ENCODE peak calls at places on chromosomes 6 and 20, in seven cellular contexts. Z, K, O, F, S, W and V are unnamed samples. For H3K9me3, the result is how much of the 10 kb centered on the place peaks cover.

GRCh38 chr6:37709250-37709931 is 11.7 kb upstream of the MDGA1 start:
- DNase-seq in Z (no peak), K (no peak), O (no peak), F (no peak), S (no peak), W (no peak), V (no peak)

GRCh38 chr6:18349350-18349749 is 37.8 kb upstream of the RNF144B start:
- DNase-seq in Z (no peak), K (no peak), O (no peak), F (peak), S (peak), W (no peak), V (no peak)

GRCh38 chr6:17585766-17586502 is 14.2 kb upstream of the FAM8A1 start:
- DNase-seq in Z (peak), K (no peak), O (peak), F (peak), S (no peak), W (no peak), V (peak)

GRCh38 chr20:31475472-31476312 is 604 bp downstream of the REM1 start:
- DNase-seq in Z (no peak), K (no peak), O (no peak), F (no peak), S (no peak), W (no peak), V (no peak)

GRCh38 chr20:2133318-2134183 is 31.9 kb downstream of the STK35 start:
- DNase-seq in Z (peak), K (peak), O (no peak), F (no peak), S (peak), W (peak), V (peak)

GRCh38 chr6:33974471-33974870 is 170.7 kb upstream of the MLN start:
- DNase-seq in Z (no peak), K (no peak), O (no peak), F (no peak), S (no peak), W (no peak), V (no peak)

GRCh38 chr6:3939964-3940363 is 90.8 kb downstream of the FAM50B start:
- DNase-seq in Z (no peak), K (no peak), O (no peak), F (no peak), S (no peak), W (peak), V (no peak)

GRCh38 chr20:44068311-44068710 is 118.7 kb downstream of the JPH2 start:
- DNase-seq in Z (no peak), K (no peak), O (no peak), F (no peak), S (no peak), W (no peak), V (no peak)

GRCh38 chr20:11057624-11058023 is 383.8 kb upstream of the JAG1 start:
- DNase-seq in Z (no peak), K (no peak), O (no peak), F (no peak), S (peak), W (no peak), V (peak)

GRCh38 chr20:35881676-35882075 is 72.6 kb downstream of the SCAND1 start:
- DNase-seq in Z (no peak), K (no peak), O (no peak), F (no peak), S (no peak), W (no peak), V (no peak)

GRCh38 chr6:125258651-125259353 is 43.0 kb downstream of the HDDC2 start:
- DNase-seq in Z (peak), K (peak), O (no peak), F (no peak), S (no peak), W (no peak), V (peak)

GRCh38 chr6:159444073-159444472 is 249.0 kb downstream of the SOD2 start:
- DNase-seq in Z (no peak), K (no peak), O (no peak), F (no peak), S (no peak), W (no peak), V (no peak)

GRCh38 chr20:21259346-21259745 is 43.8 kb upstream of the XRN2 start:
- DNase-seq in Z (no peak), K (no peak), O (no peak), F (no peak), S (no peak), W (no peak), V (no peak)

GRCh38 chr6:157586476-157587126 is 205.6 kb downstream of the ZDHHC14 start:
- DNase-seq in Z (no peak), K (no peak), O (peak), F (no peak), S (no peak), W (no peak), V (no peak)

GRCh38 chr6:158056355-158056754 is 74.7 kb downstream of the SYNJ2 start:
- DNase-seq in Z (no peak), K (no peak), O (no peak), F (no peak), S (no peak), W (no peak), V (no peak)

GRCh38 chr6:32397252-32397920 is 9.6 kb downstream of the BTNL2 start:
- DNase-seq in Z (no peak), K (peak), O (no peak), F (no peak), S (peak), W (no peak), V (no peak)

GRCh38 chr20:31602779-31603441 is 2.2 kb upstream of the ID1 start:
- DNase-seq in Z (peak), K (peak), O (peak), F (peak), S (peak), W (no peak), V (peak)

GRCh38 chr6:37648465-37649330 is 49.0 kb downstream of the MDGA1 start:
- DNase-seq in Z (no peak), K (no peak), O (no peak), F (no peak), S (peak), W (peak), V (no peak)

GRCh38 chr6:169494038-169494437 is 207.8 kb downstream of the WDR27 start:
- DNase-seq in Z (no peak), K (no peak), O (no peak), F (no peak), S (no peak), W (no peak), V (no peak)

GRCh38 chr6:2035046-2035445 is 210.4 kb downstream of the GMDS start:
- DNase-seq in Z (no peak), K (no peak), O (no peak), F (no peak), S (no peak), W (no peak), V (no peak)

GRCh38 chr6:45148711-45149341 is 179.3 kb upstream of the RUNX2 start:
- DNase-seq in Z (no peak), K (no peak), O (no peak), F (peak), S (peak), W (no peak), V (peak)

GRCh38 chr20:62010551-62011402 is 54.9 kb downstream of the TAF4 start:
- DNase-seq in Z (peak), K (peak), O (peak), F (peak), S (peak), W (peak), V (peak)

GRCh38 chr6:152271681-152272464 is 365.3 kb downstream of the SYNE1 start:
- DNase-seq in Z (peak), K (peak), O (no peak), F (peak), S (peak), W (no peak), V (peak)

GRCh38 chr6:170067257-170067656 is 223.6 kb downstream of the DLL1 start:
- DNase-seq in Z (no peak), K (no peak), O (no peak), F (no peak), S (peak), W (no peak), V (no peak)

GRCh38 chr6:30480536-30481156 is 8.7 kb upstream of the HLA-E start:
- DNase-seq in Z (peak), K (no peak), O (no peak), F (no peak), S (no peak), W (no peak), V (no peak)

GRCh38 chr6:75374913-75375530 is 90.4 kb upstream of the TMEM30A start:
- DNase-seq in Z (no peak), K (no peak), O (no peak), F (no peak), S (no peak), W (no peak), V (no peak)

GRCh38 chr6:31784270-31784925 is 7.3 kb upstream of the VWA7 start:
- DNase-seq in Z (no peak), K (no peak), O (no peak), F (no peak), S (no peak), W (no peak), V (no peak)

GRCh38 chr6:57275384-57275783 is 42.0 kb upstream of the PRIM2 start:
- DNase-seq in Z (no peak), K (no peak), O (no peak), F (no peak), S (no peak), W (no peak), V (no peak)

GRCh38 chr6:154277578-154278128 is 79.0 kb downstream of the IPCEF1 start:
- DNase-seq in Z (no peak), K (no peak), O (no peak), F (no peak), S (no peak), W (no peak), V (no peak)

GRCh38 chr6:154478691-154479090 is 31.8 kb downstream of the CNKSR3 start:
- DNase-seq in Z (no peak), K (no peak), O (no peak), F (no peak), S (peak), W (no peak), V (peak)

GRCh38 chr20:17059465-17059864 is 167.4 kb upstream of the PCSK2 start:
- DNase-seq in Z (peak), K (no peak), O (no peak), F (no peak), S (peak), W (no peak), V (no peak)

GRCh38 chr6:37585523-37585905 is 85.8 kb upstream of the CCDC167 start:
- DNase-seq in Z (no peak), K (no peak), O (no peak), F (no peak), S (peak), W (no peak), V (no peak)

GRCh38 chr6:52976591-52977035 is 18.5 kb downstream of the GSTA4 start:
- DNase-seq in Z (no peak), K (no peak), O (no peak), F (no peak), S (no peak), W (no peak), V (no peak)

GRCh38 chr6:164927288-164928040 is 381.9 kb downstream of the C6orf118 start:
- DNase-seq in Z (peak), K (no peak), O (peak), F (peak), S (peak), W (peak), V (peak)

GRCh38 chr20:420721-421574 is 12.8 kb downstream of the RBCK1 start:
- DNase-seq in Z (no peak), K (no peak), O (no peak), F (no peak), S (peak), W (peak), V (no peak)

GRCh38 chr20:420169-420620 is 12.1 kb downstream of the RBCK1 start:
- DNase-seq in Z (no peak), K (no peak), O (no peak), F (no peak), S (peak), W (no peak), V (no peak)

GRCh38 chr20:417801-418342 is 9.8 kb downstream of the RBCK1 start:
- DNase-seq in Z (no peak), K (no peak), O (no peak), F (no peak), S (no peak), W (no peak), V (no peak)

GRCh38 chr20:418858-419365 is 10.8 kb downstream of the RBCK1 start:
- DNase-seq in Z (no peak), K (no peak), O (no peak), F (no peak), S (no peak), W (no peak), V (no peak)

DNA sequence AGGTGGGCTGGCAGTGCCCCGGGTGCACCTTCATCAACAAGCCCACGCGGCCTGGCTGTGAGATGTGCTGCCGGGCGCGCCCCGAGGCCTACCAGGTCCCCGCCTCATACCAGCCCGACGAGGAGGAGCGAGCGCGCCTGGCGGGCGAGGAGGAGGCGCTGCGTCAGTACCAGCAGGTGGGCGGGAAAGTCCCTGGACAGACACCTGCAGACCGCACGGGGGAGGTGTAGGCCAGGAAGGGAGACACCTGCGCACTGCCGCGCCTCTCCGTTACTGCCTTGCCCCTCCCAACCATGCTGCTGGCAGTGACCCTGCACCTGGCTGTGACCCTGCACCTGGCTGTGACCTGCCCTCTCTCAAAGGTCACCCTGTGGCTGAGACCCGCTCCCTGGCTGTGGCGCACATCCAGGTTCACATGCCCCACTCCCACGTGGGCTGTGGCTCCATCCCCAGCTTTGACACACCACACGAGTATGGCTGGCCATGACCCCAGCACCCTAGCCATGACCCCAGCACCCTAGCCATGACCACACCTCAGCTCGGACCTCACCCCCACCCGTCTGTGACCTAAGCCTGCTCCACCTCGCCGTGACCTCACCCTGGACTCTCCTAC is 11.6 kb downstream of the RBCK1 start:
- DNase-seq in Z (no peak), K (no peak), O (no peak), F (peak), S (no peak), W (no peak), V (no peak)
- H2AFZ ChIP-seq in Z (no peak), K (no peak), O (no peak), F (no peak), S (no peak), W (no peak), V (no peak)

GRCh38 chr6:83031689-83032088 is 34.0 kb downstream of the UBE3D start:
- DNase-seq in Z (no peak), K (no peak), O (no peak), F (no peak), S (no peak), W (peak), V (no peak)
- H3K9me3 ChIP-seq in Z (under half), K (under half), O (under half), F (under half), S (under half), W (under half), V (under half)

GRCh38 chr6:108116424-108116780 is 41.9 kb upstream of the OSTM1 start:
- DNase-seq in Z (no peak), K (no peak), O (no peak), F (no peak), S (no peak), W (no peak), V (no peak)

GRCh38 chr6:108116781-108117426 is 42.4 kb upstream of the OSTM1 start:
- DNase-seq in Z (no peak), K (no peak), O (no peak), F (no peak), S (no peak), W (no peak), V (no peak)

GRCh38 chr6:108113557-108114519 is 39.3 kb upstream of the OSTM1 start:
- DNase-seq in Z (peak), K (no peak), O (peak), F (peak), S (peak), W (peak), V (peak)

GRCh38 chr6:108114861-108115597 is 40.5 kb upstream of the OSTM1 start:
- DNase-seq in Z (peak), K (no peak), O (no peak), F (peak), S (peak), W (no peak), V (peak)

DNA sequence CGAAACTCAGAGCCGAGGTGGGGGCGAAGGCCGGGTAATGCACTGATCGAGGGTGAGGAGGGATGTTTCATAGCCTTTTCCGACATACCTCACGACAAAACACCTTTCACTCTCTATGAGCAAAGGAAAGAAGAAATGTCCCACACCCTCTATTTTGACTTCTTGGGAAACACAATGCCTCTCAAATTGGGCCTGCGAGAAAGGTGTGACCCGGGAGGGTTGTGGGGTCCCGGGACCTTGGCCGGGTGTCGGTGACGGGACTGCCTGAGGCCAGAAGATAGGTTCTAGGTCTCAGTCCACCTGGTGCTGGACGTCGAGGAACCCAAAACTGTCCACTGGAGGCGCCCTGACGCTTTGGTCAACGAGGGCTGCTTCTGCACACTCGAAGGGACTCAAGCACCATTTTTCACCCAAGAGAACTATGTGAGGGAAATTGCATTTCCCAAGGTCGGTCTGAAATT is 41.1 kb upstream of the OSTM1 start:
- DNase-seq in Z (peak), K (no peak), O (peak), F (peak), S (peak), W (peak), V (peak)
- TF ChIP-seq EZH2 in Z (no peak), K (no peak), O (no peak), F (peak), S (no peak), W (no peak), V (peak)

DNA sequence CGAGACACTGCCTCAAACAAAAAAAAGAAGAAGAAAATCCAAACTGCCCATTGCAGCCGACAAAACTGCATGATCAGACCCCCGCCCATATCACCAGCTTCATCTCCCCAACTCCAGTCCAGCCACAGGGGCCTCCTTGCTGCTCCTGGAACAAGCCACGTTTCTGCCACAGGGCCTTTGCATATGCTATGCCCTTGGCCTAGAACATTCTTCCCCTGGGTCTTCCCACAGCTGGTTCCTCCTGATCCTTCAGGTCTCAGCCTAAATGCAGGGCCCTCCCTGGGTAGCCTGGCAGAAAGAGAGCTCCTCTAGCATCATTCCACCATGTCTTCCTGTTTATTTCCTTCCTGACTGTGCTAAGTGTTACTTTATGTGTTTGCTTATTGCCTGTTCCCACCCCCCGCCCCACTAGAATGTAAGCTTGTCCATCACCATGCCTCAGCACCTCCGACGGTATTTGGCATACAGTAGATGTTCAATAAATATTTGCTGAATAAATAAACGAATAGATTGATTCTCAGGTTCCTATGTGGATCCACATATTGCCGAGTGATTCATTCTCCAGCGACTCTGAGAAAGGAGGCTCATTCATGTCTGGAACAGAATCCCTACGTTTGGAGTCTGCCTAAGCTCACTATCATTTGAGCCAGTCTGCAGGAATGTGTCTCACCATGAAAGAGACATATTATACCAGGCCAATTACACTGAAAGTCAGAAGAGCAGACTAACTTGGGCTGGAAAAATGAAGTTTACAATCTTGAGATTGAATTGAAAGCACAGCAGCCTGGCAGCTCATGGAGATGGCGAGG is 56.1 kb downstream of the NFATC2 start:
- DNase-seq in Z (peak), K (no peak), O (no peak), F (no peak), S (peak), W (no peak), V (no peak)
- H2AFZ ChIP-seq in Z (no peak), K (no peak), O (no peak), F (no peak), S (no peak), W (no peak), V (no peak)

DNA sequence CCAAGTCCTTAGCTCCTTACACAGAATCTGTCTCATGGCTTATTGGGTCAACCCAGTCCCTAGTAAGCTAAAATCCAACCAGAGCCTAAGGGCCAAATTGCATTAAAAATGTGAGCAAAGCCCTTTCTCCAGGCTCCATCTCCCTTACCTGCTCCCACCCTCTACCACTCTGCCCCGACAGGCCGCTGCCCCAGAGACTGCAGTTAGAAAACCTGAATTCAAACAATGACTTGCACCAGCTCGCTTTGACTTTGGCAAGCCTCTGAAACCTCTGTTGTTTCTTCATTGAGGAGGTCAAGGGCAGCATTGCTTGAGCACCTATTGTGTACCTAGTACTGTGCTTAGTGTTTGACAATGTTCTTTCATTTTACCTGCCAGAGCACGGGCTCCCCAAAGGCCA is 188.1 kb upstream of the PMEPA1 start:
- DNase-seq in Z (no peak), K (no peak), O (no peak), F (no peak), S (no peak), W (no peak), V (no peak)
- H3K9me3 ChIP-seq in Z (under half), K (under half), O (under half), F (under half), S (under half), W (under half), V (under half)

GRCh38 chr20:38179846-38180245 is 14.8 kb upstream of the TGM2 start:
- DNase-seq in Z (no peak), K (no peak), O (no peak), F (no peak), S (no peak), W (no peak), V (no peak)
- TF ChIP-seq EZH2 in Z (no peak), K (no peak), O (no peak), F (no peak), S (no peak), W (no peak), V (no peak)

DNA sequence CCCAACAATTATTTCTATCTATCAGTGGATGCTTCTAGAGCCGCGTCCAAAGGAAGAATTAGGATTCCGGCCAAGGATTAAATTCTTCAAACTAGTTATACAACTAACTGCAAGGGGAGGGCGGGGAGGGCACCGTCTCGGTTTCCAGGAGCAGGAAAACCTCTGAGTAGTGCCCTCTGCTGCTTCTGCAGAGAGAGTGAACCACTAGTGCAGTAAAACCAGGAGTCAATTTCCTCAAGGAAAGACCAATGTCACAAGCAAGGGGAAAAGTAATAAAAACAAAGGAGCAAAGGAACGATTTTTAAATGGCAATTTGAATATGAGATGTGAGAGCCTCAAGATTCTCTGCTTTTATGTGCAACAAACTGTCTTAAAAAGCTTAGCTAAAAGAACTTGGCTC is 16.5 kb upstream of the UBE2J1 start:
- DNase-seq in Z (peak), K (no peak), O (peak), F (peak), S (peak), W (no peak), V (peak)
- H2AFZ ChIP-seq in Z (no peak), K (no peak), O (no peak), F (no peak), S (no peak), W (no peak), V (no peak)

GRCh38 chr20:41598719-41599118 is 19.5 kb downstream of the CHD6 start:
- DNase-seq in Z (no peak), K (no peak), O (no peak), F (no peak), S (no peak), W (no peak), V (no peak)
- H3K9me3 ChIP-seq in Z (under half), K (half or more), O (half or more), F (under half), S (under half), W (under half), V (under half)